ENCODE peak calls at places on chromosomes 2 and 18, in nine cellular contexts. R is heart left ventricle; G is GM23338; W is body of pancreas; N is sigmoid colon; O is stomach; E is A549; D is CD8-positive, alpha-beta T cell; S is coronary artery. P is an unnamed sample.

GRCh38 chr2:58923869-58924268 is 682.7 kb upstream of the FANCL start:
- DNase-seq in E (peak), W (no peak), G (no peak), D (no peak), O (no peak), S (no peak), N (no peak), R (no peak), P (no peak)

GRCh38 chr18:40984856-40985255 is 970.2 kb upstream of the PIK3C3 start:
- DNase-seq in O (no peak), D (no peak), G (no peak), S (no peak), E (no peak), R (no peak), W (no peak), N (no peak), P (peak)

GRCh38 chr2:104583791-104584190 is 270.1 kb upstream of the POU3F3 start:
- DNase-seq in D (no peak), N (no peak), E (no peak), G (peak), W (no peak), O (no peak), R (no peak), S (no peak), P (no peak)

GRCh38 chr2:18659891-18660290 is 70.5 kb upstream of the NT5C1B start:
- DNase-seq in N (no peak), S (no peak), G (no peak), O (no peak), E (no peak), R (no peak), D (no peak), W (no peak), P (no peak)

GRCh38 chr2:109080109-109080508 is 48.9 kb upstream of the SH3RF3 start:
- DNase-seq in W (no peak), G (no peak), S (no peak), R (no peak), N (no peak), E (no peak), D (no peak), O (no peak), P (no peak)

GRCh38 chr2:75292826-75293225 is 93.5 kb upstream of the TACR1 start:
- DNase-seq in G (no peak), N (no peak), E (no peak), R (no peak), S (no peak), O (no peak), D (no peak), W (no peak), P (no peak)

GRCh38 chr2:64143154-64144056 is 815 bp downstream of the PELI1 start:
- DNase-seq in E (peak), S (no peak), W (peak), D (peak), O (no peak), R (no peak), N (peak), G (peak), P (peak)

GRCh38 chr18:44067201-44067600 is 613.5 kb upstream of the SETBP1 start:
- DNase-seq in R (no peak), N (no peak), G (no peak), O (no peak), E (no peak), W (no peak), S (no peak), D (no peak), P (no peak)

GRCh38 chr18:10441472-10441871 is 13.0 kb upstream of the APCDD1 start:
- DNase-seq in W (no peak), G (no peak), D (no peak), E (no peak), N (no peak), S (no peak), R (no peak), O (no peak), P (no peak)

GRCh38 chr18:68426731-68427315 is 288.1 kb downstream of the TMX3 start:
- DNase-seq in W (no peak), S (no peak), G (no peak), D (no peak), E (no peak), O (no peak), N (no peak), R (no peak), P (no peak)

GRCh38 chr2:72325592-72326422 is 178.1 kb upstream of the CYP26B1 start:
- DNase-seq in W (peak), G (peak), R (no peak), O (peak), D (no peak), E (peak), S (no peak), N (no peak), P (peak)

GRCh38 chr18:61743775-61744531 is 148.9 kb downstream of the RNF152 start:
- DNase-seq in O (no peak), G (no peak), W (no peak), E (no peak), S (no peak), D (no peak), N (no peak), R (peak), P (peak)

GRCh38 chr2:157822993-157823392 is 53.1 kb downstream of the ACVR1 start:
- DNase-seq in W (no peak), N (no peak), S (no peak), G (no peak), O (no peak), R (no peak), E (no peak), D (no peak), P (peak)

GRCh38 chr18:73615506-73615905 is 532.1 kb downstream of the FBXO15 start:
- DNase-seq in O (no peak), G (no peak), E (no peak), S (no peak), W (no peak), N (no peak), D (no peak), R (no peak), P (no peak)

GRCh38 chr2:75276093-75277055 is 77.1 kb upstream of the TACR1 start:
- DNase-seq in E (peak), N (no peak), G (peak), D (no peak), W (no peak), R (no peak), S (no peak), O (no peak), P (no peak)

GRCh38 chr18:46097378-46097852 is 681 bp downstream of the ATP5F1A start:
- DNase-seq in E (no peak), S (no peak), D (no peak), R (peak), W (no peak), N (no peak), G (no peak), O (peak), P (peak)

GRCh38 chr18:31101148-31102019 is 837 bp downstream of the DSC2 start:
- DNase-seq in G (peak), S (peak), W (peak), E (peak), O (peak), D (no peak), N (peak), R (peak), P (peak)

GRCh38 chr2:33210626-33211025 is 263.9 kb downstream of the LTBP1 start:
- DNase-seq in N (no peak), G (peak), R (peak), S (peak), W (no peak), E (peak), D (no peak), O (no peak), P (no peak)

GRCh38 chr18:51006061-51006818 is 23.8 kb upstream of the SMAD4 start:
- DNase-seq in G (no peak), N (no peak), S (no peak), W (no peak), E (no peak), R (no peak), O (no peak), D (no peak), P (no peak)

GRCh38 chr18:7897119-7897518 is 330.0 kb downstream of the PTPRM start:
- DNase-seq in R (no peak), G (no peak), W (no peak), D (no peak), E (no peak), N (no peak), O (no peak), S (no peak), P (peak)

GRCh38 chr2:105371156-105371555 is 27.7 kb downstream of the FHL2 start:
- DNase-seq in W (no peak), S (no peak), E (no peak), O (no peak), G (no peak), N (no peak), D (no peak), R (peak), P (no peak)

GRCh38 chr2:12205086-12205485 is 458.7 kb downstream of the LPIN1 start:
- DNase-seq in D (no peak), R (no peak), S (no peak), G (no peak), O (no peak), W (no peak), E (no peak), N (no peak), P (no peak)

GRCh38 chr18:8254664-8255063 is 354.6 kb upstream of the RAB12 start:
- DNase-seq in N (no peak), G (no peak), W (no peak), O (no peak), S (no peak), R (no peak), D (no peak), E (no peak), P (no peak)

GRCh38 chr2:9980520-9980919 is 29.0 kb downstream of the GRHL1 start:
- DNase-seq in G (no peak), R (no peak), O (no peak), S (no peak), W (no peak), D (no peak), N (no peak), E (no peak), P (no peak)

GRCh38 chr2:7508220-7508943 is 591.2 kb downstream of the RNF144A start:
- DNase-seq in W (peak), E (no peak), D (no peak), S (no peak), N (no peak), R (no peak), G (no peak), O (no peak), P (no peak)

GRCh38 chr2:207937818-207938217 is 87.5 kb downstream of the PLEKHM3 start:
- DNase-seq in D (no peak), W (no peak), E (no peak), G (no peak), N (no peak), R (no peak), S (no peak), O (no peak), P (peak)

GRCh38 chr2:145715601-145716000 is 1195.7 kb upstream of the ZEB2 start:
- DNase-seq in W (no peak), S (no peak), D (no peak), E (no peak), N (no peak), G (no peak), O (no peak), R (no peak), P (no peak)

GRCh38 chr2:16614314-16614860 is 51.2 kb downstream of the CYRIA start:
- DNase-seq in D (no peak), N (no peak), R (no peak), E (no peak), S (no peak), W (peak), O (peak), G (no peak), P (no peak)

GRCh38 chr18:11963991-11964484 is 17.3 kb upstream of the IMPA2 start:
- DNase-seq in S (no peak), E (peak), D (no peak), W (no peak), G (peak), O (no peak), N (no peak), R (no peak), P (peak)

DNA sequence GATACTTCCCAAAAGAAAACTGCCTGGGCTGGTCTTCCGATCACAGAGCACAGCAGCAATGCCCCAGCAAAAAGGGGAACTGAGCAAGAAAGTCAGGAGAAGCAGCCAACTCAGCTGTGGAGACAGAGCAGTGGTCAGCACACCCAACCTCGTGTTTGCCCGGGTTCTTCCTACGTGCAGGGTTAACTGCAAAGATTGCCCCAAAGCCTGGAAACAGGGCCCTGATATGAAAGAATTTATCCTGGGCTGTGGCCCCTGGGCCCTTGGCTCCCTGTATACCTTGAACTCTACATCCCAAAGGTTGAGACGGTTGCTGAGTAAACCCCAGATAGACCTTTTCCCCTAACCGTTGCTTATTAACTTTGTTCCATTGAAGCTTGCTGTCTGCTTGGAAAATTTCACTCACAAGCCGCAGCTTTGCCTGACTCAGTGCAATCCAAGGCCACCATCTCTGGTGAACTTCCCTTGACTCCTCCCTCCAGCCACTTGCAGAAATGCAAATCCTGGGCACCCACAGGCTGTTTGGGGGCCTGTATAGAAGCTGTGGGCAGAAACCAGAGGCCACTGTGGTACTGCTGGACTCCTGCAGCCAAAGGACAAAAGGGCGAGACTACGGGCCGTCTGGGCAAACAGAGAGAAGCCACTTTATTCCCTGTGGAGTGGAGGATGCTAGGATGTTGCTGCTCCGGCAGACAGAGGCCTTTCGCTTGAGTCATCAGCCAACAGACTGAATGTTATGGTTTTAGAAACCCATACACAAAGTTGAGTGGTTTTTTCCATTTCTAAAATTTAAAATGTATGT is 18.2 kb downstream of the NRP2 start:
- DNase-seq in D (no peak), S (no peak), W (no peak), N (no peak), G (no peak), O (no peak), R (no peak), E (peak), P (peak)
- H3K27ac ChIP-seq in D (no peak), S (peak), W (no peak), N (peak), G (no peak), O (peak), R (peak), E (peak), P (no peak)

DNA sequence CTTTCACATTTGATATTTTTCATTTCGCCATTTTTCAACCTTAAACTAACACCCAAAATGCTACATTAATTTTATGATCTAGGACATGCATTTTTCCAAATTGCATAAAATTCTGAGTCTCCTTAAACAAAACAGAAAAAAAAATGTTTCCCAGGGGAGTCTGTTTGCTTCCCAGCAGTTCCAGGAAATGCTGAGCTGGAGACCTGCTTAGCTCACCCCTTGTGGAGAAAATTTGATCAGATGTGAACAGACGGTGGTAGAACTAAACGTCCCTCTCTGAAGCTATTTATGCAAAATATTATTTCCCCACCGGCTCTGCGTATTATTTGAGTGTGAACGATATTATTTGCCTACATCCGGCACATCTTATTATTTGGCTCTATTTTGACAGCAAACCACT is 74.9 kb upstream of the AGAP1 start:
- DNase-seq in S (no peak), R (no peak), W (no peak), E (no peak), D (no peak), O (no peak), N (no peak), G (no peak), P (no peak)
- TF ChIP-seq CTCF in S (no peak), R (no peak), W (no peak), E (no peak), D (no peak), O (no peak), N (no peak), G (no peak), P (peak)

GRCh38 chr2:26721267-26722032 is 28.9 kb downstream of the KCNK3 start:
- DNase-seq in O (peak), D (no peak), S (no peak), N (no peak), W (peak), G (peak), R (no peak), E (peak), P (peak)

GRCh38 chr2:26717362-26717761 is 24.8 kb downstream of the KCNK3 start:
- DNase-seq in D (no peak), N (no peak), R (no peak), S (no peak), W (peak), O (no peak), E (no peak), G (no peak), P (no peak)

GRCh38 chr2:26716769-26717168 is 24.2 kb downstream of the KCNK3 start:
- DNase-seq in G (no peak), W (no peak), D (no peak), E (no peak), N (no peak), S (no peak), R (no peak), O (no peak), P (no peak)

GRCh38 chr2:26720322-26721166 is 28.0 kb downstream of the KCNK3 start:
- DNase-seq in O (peak), W (peak), E (peak), R (peak), N (peak), G (no peak), S (peak), D (no peak), P (peak)

DNA sequence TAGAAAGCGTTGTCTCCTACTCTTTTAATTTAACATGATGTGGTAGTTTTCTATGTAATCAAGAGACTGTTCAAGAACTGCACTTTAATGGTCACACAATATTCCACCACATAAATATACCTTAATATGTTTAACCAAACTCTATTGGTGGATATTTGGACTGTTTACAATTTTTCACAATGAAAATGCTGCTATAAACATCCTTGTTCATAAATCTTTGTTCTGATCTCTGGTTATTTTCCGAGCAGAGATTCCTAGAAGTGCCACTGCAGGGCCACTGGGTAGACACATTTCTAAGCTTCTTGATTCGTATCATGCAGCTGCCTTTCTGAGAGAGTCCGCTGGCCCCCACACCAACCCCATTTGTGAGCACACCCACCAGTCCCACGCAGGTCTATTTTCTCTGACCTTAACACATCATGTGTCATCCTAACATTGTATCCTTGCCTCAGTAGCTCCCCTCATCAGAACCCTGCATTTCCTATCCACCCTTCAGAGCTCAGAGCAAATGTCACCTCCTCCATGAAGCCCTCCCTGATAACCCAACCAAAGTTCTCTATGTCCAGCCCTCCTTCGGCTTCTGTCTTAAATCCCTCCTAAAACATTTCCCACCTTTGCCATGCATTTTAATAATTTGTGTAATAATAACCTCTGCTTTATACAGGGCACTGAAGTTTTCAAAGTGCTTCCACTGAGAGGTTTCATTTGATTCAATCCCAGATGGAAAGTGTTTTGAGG is 26.6 kb downstream of the KCNK3 start:
- DNase-seq in E (no peak), O (no peak), G (no peak), S (no peak), N (no peak), D (no peak), W (no peak), R (no peak), P (no peak)
- H3K27ac ChIP-seq in E (peak), O (peak), G (no peak), S (no peak), N (peak), D (no peak), W (peak), R (no peak), P (no peak)

GRCh38 chr2:127084611-127085031 is 22.3 kb downstream of the BIN1 start:
- DNase-seq in E (no peak), S (no peak), D (peak), G (no peak), N (no peak), O (no peak), W (no peak), R (no peak), P (no peak)

GRCh38 chr2:127085260-127085666 is 21.7 kb downstream of the BIN1 start:
- DNase-seq in O (peak), D (peak), E (no peak), S (no peak), G (no peak), N (no peak), R (no peak), W (no peak), P (peak)

GRCh38 chr2:127081826-127082633 is 24.9 kb downstream of the BIN1 start:
- DNase-seq in R (no peak), O (peak), W (no peak), E (no peak), D (peak), N (no peak), G (peak), S (no peak), P (no peak)

GRCh38 chr2:127082974-127083373 is 24.0 kb downstream of the BIN1 start:
- DNase-seq in G (no peak), R (no peak), S (no peak), O (no peak), E (no peak), N (no peak), W (peak), D (no peak), P (no peak)

DNA sequence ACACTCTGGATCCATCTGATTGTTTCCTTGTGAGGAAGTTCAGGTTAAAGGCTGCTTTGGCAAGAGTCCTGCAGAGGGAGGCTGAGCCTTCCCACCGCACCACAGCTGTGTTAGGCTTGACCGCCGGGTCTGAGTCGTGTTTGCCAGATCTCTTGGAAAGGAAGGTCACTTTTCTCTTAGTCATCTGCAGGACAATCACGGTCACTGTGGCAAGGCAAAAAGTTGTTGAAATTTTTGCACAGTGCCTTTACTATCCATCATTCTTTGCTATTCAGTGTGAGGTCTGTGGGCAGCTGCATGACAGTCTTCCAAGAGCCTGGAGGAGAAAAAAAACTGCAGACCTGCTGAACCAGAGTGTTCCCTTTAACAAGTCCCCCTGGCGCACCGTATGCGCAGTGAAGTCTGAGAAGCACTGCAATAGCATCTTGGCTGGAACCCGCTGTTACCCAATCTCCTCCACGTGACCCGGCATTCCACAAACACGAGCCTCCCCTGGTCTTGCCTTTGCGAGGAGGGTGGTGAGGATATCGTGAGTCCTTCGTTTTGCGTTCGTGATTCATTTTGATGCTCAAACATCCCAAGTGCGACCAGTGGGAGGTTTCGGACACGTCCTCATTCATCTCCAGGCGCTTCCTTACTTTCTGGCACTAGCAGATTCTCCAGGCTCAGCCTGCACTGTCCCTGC is 23.0 kb downstream of the BIN1 start:
- DNase-seq in G (no peak), R (peak), N (peak), D (no peak), W (peak), S (peak), O (peak), E (no peak), P (no peak)
- TF ChIP-seq CTCF in G (no peak), R (no peak), N (no peak), D (no peak), W (no peak), S (no peak), O (no peak), E (no peak), P (peak)

P was measured in cardiac muscle cell.